ENCODE peak calls at places on chromosomes 5 and 9, in ten cellular contexts. Z is HFF-Myc; E is stimulated activated CD8-positive, alpha-beta memory T cell treated with anti-CD3 and anti-CD28 coated beads, Interleukin-12 subunit alpha, Interleukin-12 subunit beta, amount 100 ng/mL, for 1 hour; U is A172; H is NCI-H774; P is cardiac septum; Q is HTR-8/SVneo; K is activated T-cell treated with anti-CD3 and anti-CD28 coated beads, Interleukin-2, amount 50 U/mL, for 48 hours; C is ELF-1; B is H9. T is an unnamed sample.

GRCh38 chr5:7474821-7475403 is 79.0 kb downstream of the ADCY2 start:
- DNase-seq in P (no peak), Z (no peak), U (no peak), E (no peak), Q (no peak), K (no peak), C (peak; percentile 34), H (no peak), B (peak; percentile 44), T (no peak)

GRCh38 chr5:96823060-96823459 is 15.3 kb upstream of the ERAP1 start:
- DNase-seq in H (no peak), K (no peak), Q (no peak), E (no peak), C (no peak), B (no peak), Z (no peak), P (no peak), U (no peak), T (no peak)

GRCh38 chr9:17065062-17065461 is 69.8 kb upstream of the CNTLN start:
- DNase-seq in H (no peak), B (no peak), Q (no peak), Z (no peak), K (no peak), C (no peak), E (no peak), U (no peak), P (no peak), T (peak; percentile 70)

GRCh38 chr5:169934990-169935389 is 45.3 kb downstream of the INSYN2B start:
- DNase-seq in U (peak; percentile 16), P (no peak), E (no peak), B (no peak), K (no peak), H (no peak), C (no peak), Q (no peak), Z (no peak), T (no peak)

GRCh38 chr9:29691758-29692407 is 2118.6 kb upstream of the C9orf72 start:
- DNase-seq in E (no peak), U (peak; percentile 40), K (no peak), H (no peak), C (peak; percentile 78), P (no peak), Q (no peak), Z (no peak), B (peak; percentile 82), T (peak; percentile 8)

GRCh38 chr5:100896054-100896453 is 7.0 kb downstream of the ST8SIA4 start:
- DNase-seq in Q (no peak), H (no peak), B (no peak), C (no peak), U (no peak), Z (no peak), K (no peak), P (no peak), E (no peak), T (no peak)

GRCh38 chr9:136588663-136589464 is 43.0 kb upstream of the NOTCH1 start:
- DNase-seq in C (no peak), P (no peak), Q (no peak), U (no peak), Z (no peak), H (no peak), K (peak; percentile 35), B (no peak), E (no peak), T (no peak)

GRCh38 chr5:871596-872298 is 20.9 kb downstream of the BRD9 start:
- DNase-seq in P (no peak), U (no peak), K (no peak), Q (no peak), E (no peak), B (no peak), C (no peak), H (no peak), Z (no peak), T (no peak)

GRCh38 chr5:77262685-77263084 is 52.2 kb downstream of the PDE8B start:
- DNase-seq in E (no peak), C (no peak), P (no peak), U (no peak), Q (no peak), K (no peak), Z (no peak), H (no peak), B (no peak), T (no peak)

GRCh38 chr5:64207978-64208377 is 42.3 kb downstream of the RNF180 start:
- DNase-seq in Q (no peak), U (peak; percentile 4), H (no peak), B (no peak), C (no peak), K (no peak), Z (no peak), E (no peak), P (no peak), T (no peak)

GRCh38 chr9:119487118-119487827 is 118.0 kb upstream of the BRINP1 start:
- DNase-seq in Q (no peak), Z (no peak), P (no peak), C (peak; percentile 7), H (peak; percentile 73), B (no peak), K (no peak), U (no peak), E (no peak), T (no peak)

GRCh38 chr9:128912270-128912853 is 8.4 kb upstream of the PHYHD1 start:
- DNase-seq in K (no peak), B (peak; percentile 55), U (peak; percentile 95), Q (peak; percentile 66), P (no peak), C (peak; percentile 55), H (no peak), E (no peak), Z (no peak), T (no peak)

GRCh38 chr5:102511666-102512065 is 12.9 kb upstream of the SLCO6A1 start:
- DNase-seq in Z (no peak), P (no peak), Q (no peak), B (no peak), U (peak; percentile 26), H (no peak), C (no peak), K (no peak), E (no peak), T (peak; percentile 88)

GRCh38 chr5:10578292-10578663 is 14.4 kb downstream of the ANKRD33B start:
- DNase-seq in Z (no peak), Q (no peak), K (no peak), U (no peak), B (no peak), H (no peak), E (no peak), P (no peak), C (no peak), T (no peak)

GRCh38 chr5:142110046-142110531 is 1.5 kb downstream of the NDFIP1 start:
- DNase-seq in P (no peak), C (peak; percentile 14), Z (no peak), K (no peak), Q (no peak), U (peak; percentile 14), B (no peak), H (no peak), E (no peak), T (no peak)

GRCh38 chr9:84371737-84372136 is 31.2 kb upstream of the SLC28A3 start:
- DNase-seq in Q (peak; percentile 63), B (no peak), E (no peak), K (no peak), P (no peak), Z (peak; percentile 16), C (no peak), H (no peak), U (no peak), T (no peak)

GRCh38 chr9:113481176-113481805 is 17.8 kb downstream of the RGS3 start:
- DNase-seq in P (peak; percentile 68), C (no peak), K (no peak), B (no peak), E (no peak), H (peak; percentile 71), Q (no peak), U (peak; percentile 34), Z (no peak), T (no peak)

GRCh38 chr9:131405429-131405828 is 11.5 kb downstream of the PRRC2B start:
- DNase-seq in K (no peak), C (peak; percentile 86), B (peak; percentile 81), Z (no peak), Q (no peak), H (no peak), U (peak; percentile 51), E (no peak), P (no peak), T (no peak)

GRCh38 chr9:99465231-99465891 is 243.3 kb downstream of the SEC61B start:
- DNase-seq in B (no peak), Z (no peak), H (no peak), U (no peak), E (no peak), C (no peak), Q (no peak), K (no peak), P (no peak), T (peak; percentile 97)

GRCh38 chr5:174794941-174795672 is 70.7 kb downstream of the MSX2 start:
- DNase-seq in H (no peak), E (no peak), Q (no peak), Z (no peak), P (no peak), K (no peak), U (peak; percentile 64), C (peak; percentile 22), B (peak; percentile 41), T (no peak)

GRCh38 chr9:117696141-117696540 is 8.1 kb upstream of the TLR4 start:
- DNase-seq in Q (no peak), H (no peak), C (no peak), B (no peak), Z (no peak), U (no peak), E (no peak), P (peak; percentile 78), K (no peak), T (no peak)

GRCh38 chr5:179164331-179165311 is 104.4 kb downstream of the ZNF354C start:
- DNase-seq in Q (no peak), H (no peak), U (no peak), C (no peak), Z (no peak), P (peak; percentile 65), E (no peak), K (no peak), B (peak; percentile 22), T (no peak)

GRCh38 chr5:74032617-74033016 is 406.6 kb downstream of the ARHGEF28 start:
- DNase-seq in H (no peak), Q (no peak), B (no peak), C (no peak), Z (no peak), U (no peak), P (no peak), K (no peak), E (no peak), T (no peak)

GRCh38 chr9:81083062-81083461 is 606.3 kb downstream of the TLE1 start:
- DNase-seq in E (no peak), Z (no peak), K (no peak), U (peak; percentile 15), B (peak; percentile 45), C (peak; percentile 19), H (no peak), Q (no peak), P (no peak), T (no peak)

GRCh38 chr9:69824497-69825252 is 4.1 kb downstream of the CFAP95 start:
- DNase-seq in U (no peak), H (no peak), Z (no peak), K (no peak), E (no peak), P (no peak), Q (no peak), B (no peak), C (no peak), T (no peak)

GRCh38 chr5:158461240-158461854 is 602.4 kb upstream of the CLINT1 start:
- DNase-seq in H (no peak), Q (no peak), E (no peak), B (no peak), P (no peak), Z (no peak), K (no peak), C (no peak), U (no peak), T (no peak)

GRCh38 chr9:95332860-95333259 is 15.4 kb upstream of the FANCC start:
- DNase-seq in Z (no peak), K (no peak), E (no peak), B (no peak), H (no peak), P (no peak), U (no peak), Q (no peak), C (no peak), T (no peak)

GRCh38 chr9:17699615-17700315 is 120.9 kb downstream of the SH3GL2 start:
- DNase-seq in H (no peak), Z (no peak), U (no peak), B (no peak), E (no peak), K (no peak), Q (no peak), P (no peak), C (no peak), T (no peak)